ENCODE peak calls at places on chromosomes 6 and 20, in five cellular contexts. Q is CD8-positive, alpha-beta memory T cell; P is RPMI7951; M is LoVo; I is fibroblast of lung. E is an unnamed sample.

GRCh38 chr6:9554806-9555205 is 860.1 kb downstream of the TFAP2A start:
- DNase-seq in Q (no peak), P (no peak), M (no peak), I (no peak), E (no peak)

GRCh38 chr6:149840345-149841075 is 23.6 kb downstream of the LRP11 start:
- DNase-seq in Q (no peak), P (peak), M (peak), I (peak), E (peak)

GRCh38 chr6:36371231-36371630 is 16.2 kb downstream of the ETV7 start:
- DNase-seq in Q (no peak), P (no peak), M (no peak), I (no peak), E (no peak)

GRCh38 chr20:33034901-33035492 is 3.5 kb downstream of the BPIFB6 start:
- DNase-seq in Q (no peak), P (no peak), M (no peak), I (no peak), E (no peak)

GRCh38 chr20:24491043-24491756 is 21.8 kb downstream of the SYNDIG1 start:
- DNase-seq in Q (no peak), P (peak), M (no peak), I (no peak), E (peak)

GRCh38 chr6:19613678-19614077 is 223.5 kb upstream of the ID4 start:
- DNase-seq in Q (no peak), P (no peak), M (no peak), I (no peak), E (no peak)

GRCh38 chr6:158566207-158566818 is 6.4 kb downstream of the TMEM181 start:
- DNase-seq in Q (no peak), P (no peak), M (no peak), I (no peak), E (no peak)

GRCh38 chr20:29741594-29741893 is 1515.9 kb upstream of the DEFB115 start:
- DNase-seq in Q (no peak), P (no peak), M (no peak), I (no peak), E (no peak)

GRCh38 chr6:21438986-21439352 is 154.6 kb upstream of the SOX4 start:
- DNase-seq in Q (no peak), P (peak), M (no peak), I (no peak), E (no peak)

GRCh38 chr6:10441004-10441654 is 26.3 kb upstream of the TFAP2A start:
- DNase-seq in Q (no peak), P (peak), M (peak), I (peak), E (peak)

GRCh38 chr6:169960891-169961611 is 209.6 kb downstream of the ERMARD start:
- DNase-seq in Q (no peak), P (no peak), M (no peak), I (no peak), E (no peak)

GRCh38 chr6:72635636-72636035 is 13.8 kb downstream of the KCNQ5 start:
- DNase-seq in Q (no peak), P (no peak), M (no peak), I (no peak), E (no peak)

GRCh38 chr6:48542191-48542590 is 431.2 kb upstream of the PTCHD4 start:
- DNase-seq in Q (no peak), P (no peak), M (no peak), I (peak), E (no peak)

GRCh38 chr20:44342240-44342639 is 5.4 kb downstream of the R3HDML start:
- DNase-seq in Q (no peak), P (peak), M (no peak), I (no peak), E (peak)

GRCh38 chr6:34289137-34289536 is 40.3 kb upstream of the SMIM29 start:
- DNase-seq in Q (no peak), P (no peak), M (no peak), I (no peak), E (no peak)

GRCh38 chr6:72363844-72364740 is 257.8 kb upstream of the KCNQ5 start:
- DNase-seq in Q (no peak), P (peak), M (peak), I (peak), E (peak)

GRCh38 chr6:40996591-40997247 is 42.3 kb downstream of the UNC5CL start:
- DNase-seq in Q (no peak), P (peak), M (peak), I (peak), E (peak)

GRCh38 chr6:127119361-127120108 is 1.1 kb downstream of the RSPO3 start:
- DNase-seq in Q (no peak), P (no peak), M (no peak), I (no peak), E (no peak)

GRCh38 chr6:134449004-134449403 is 131.1 kb upstream of the SGK1 start:
- DNase-seq in Q (no peak), P (no peak), M (no peak), I (no peak), E (no peak)

GRCh38 chr6:44742828-44743372 is 355.4 kb downstream of the CDC5L start:
- DNase-seq in Q (no peak), P (no peak), M (no peak), I (no peak), E (no peak)

GRCh38 chr20:2736441-2736840 is 43.9 kb downstream of the EBF4 start:
- DNase-seq in Q (no peak), P (no peak), M (no peak), I (no peak), E (no peak)